ENCODE peak calls at places on chromosomes 2 and 18, in nine cellular contexts. B is NCI-H146; L is stimulated activated CD4-positive, alpha-beta T cell treated with anti-CD3 and anti-CD28 coated beads, TNF-alpha, amount 100 ng/mL, for 48 hours; V is brain microvascular endothelial cell; R is endodermal cell; F is hypothalamus; C is T-helper 2 cell; D is RPMI7951; U is NCI-H226. Y is an unnamed sample.

GRCh38 chr2:121028577-121028976 is 256.4 kb downstream of the TFCP2L1 start:
- DNase-seq in U (no peak), D (no peak), L (no peak), C (no peak), F (no peak), B (no peak), V (no peak), R (no peak), Y (no peak)

GRCh38 chr2:44929680-44930273 is 11.7 kb upstream of the SIX3 start:
- DNase-seq in L (no peak), F (no peak), B (no peak), C (no peak), V (no peak), R (peak), U (no peak), D (no peak), Y (no peak)

GRCh38 chr2:234630676-234631350 is 133.9 kb upstream of the ARL4C start:
- DNase-seq in B (peak), V (no peak), C (no peak), L (no peak), R (no peak), U (no peak), F (no peak), D (peak), Y (no peak)

GRCh38 chr2:237623428-237624403 is 3.7 kb upstream of the LRRFIP1 start:
- DNase-seq in U (no peak), D (no peak), F (no peak), R (no peak), V (no peak), B (no peak), L (no peak), C (no peak), Y (no peak)

GRCh38 chr18:51884039-51884438 is 456.0 kb upstream of the DCC start:
- DNase-seq in L (no peak), D (no peak), F (no peak), U (no peak), V (no peak), R (no peak), B (no peak), C (no peak), Y (no peak)

GRCh38 chr2:203782262-203782976 is 76.0 kb downstream of the CD28 start:
- DNase-seq in B (peak), D (peak), V (peak), F (peak), C (peak), U (peak), R (peak), L (peak), Y (peak)

GRCh38 chr2:64017811-64018714 is 1.2 kb downstream of the VPS54 start:
- DNase-seq in F (no peak), R (no peak), U (no peak), C (no peak), L (no peak), D (peak), B (peak), V (no peak), Y (no peak)

GRCh38 chr2:118993392-118993752 is 51.4 kb downstream of the MARCO start:
- DNase-seq in V (no peak), F (no peak), C (no peak), D (no peak), B (no peak), L (no peak), R (no peak), U (no peak), Y (no peak)

GRCh38 chr2:207875473-207876212 is 105.9 kb upstream of the FZD5 start:
- DNase-seq in V (no peak), L (no peak), R (no peak), D (no peak), U (no peak), C (no peak), B (no peak), F (no peak), Y (no peak)

GRCh38 chr2:67898605-67899004 is 164.2 kb downstream of the C1D start:
- DNase-seq in D (no peak), F (no peak), L (no peak), B (no peak), V (no peak), U (no peak), R (no peak), C (no peak), Y (no peak)

GRCh38 chr18:34981487-34981886 is 59.7 kb upstream of the MAPRE2 start:
- DNase-seq in C (no peak), V (no peak), D (no peak), R (no peak), L (no peak), U (no peak), B (no peak), F (no peak), Y (no peak)

GRCh38 chr18:26429535-26429934 is 118.8 kb downstream of the KCTD1 start:
- DNase-seq in U (peak), V (peak), L (no peak), B (no peak), C (no peak), F (no peak), R (no peak), D (peak), Y (no peak)

GRCh38 chr18:41396861-41397260 is 558.2 kb upstream of the PIK3C3 start:
- DNase-seq in B (no peak), L (no peak), U (no peak), D (no peak), R (no peak), C (no peak), V (no peak), F (no peak), Y (no peak)

GRCh38 chr2:128631698-128632490 is 313.2 kb upstream of the HS6ST1 start:
- DNase-seq in L (no peak), F (no peak), D (no peak), B (no peak), U (no peak), C (no peak), R (peak), V (no peak), Y (no peak)

GRCh38 chr18:14577971-14578370 is 34.6 kb upstream of the POTEC start:
- DNase-seq in B (no peak), F (no peak), U (peak), V (no peak), C (no peak), D (peak), L (no peak), R (no peak), Y (no peak)

GRCh38 chr2:200751786-200752185 is 59.9 kb upstream of the BZW1 start:
- DNase-seq in L (no peak), U (no peak), R (no peak), F (no peak), B (no peak), C (no peak), V (no peak), D (no peak), Y (no peak)

GRCh38 chr2:191910518-191910917 is 63.6 kb upstream of the CAVIN2 start:
- DNase-seq in L (no peak), F (no peak), B (no peak), D (peak), R (no peak), V (peak), C (no peak), U (peak), Y (no peak)

GRCh38 chr2:120245520-120245835 is 7.2 kb upstream of the RALB start:
- DNase-seq in V (no peak), D (no peak), L (no peak), R (peak), U (peak), C (no peak), B (peak), F (no peak), Y (no peak)

GRCh38 chr2:64799592-64800252 is 146.0 kb upstream of the SERTAD2 start:
- DNase-seq in R (no peak), B (no peak), U (no peak), C (no peak), D (peak), L (no peak), V (no peak), F (no peak), Y (no peak)

GRCh38 chr2:62439425-62439824 is 66.6 kb downstream of the TMEM17 start:
- DNase-seq in L (no peak), D (no peak), F (no peak), C (no peak), V (no peak), U (no peak), R (no peak), B (no peak), Y (no peak)

GRCh38 chr18:26293982-26294381 is 67.7 kb downstream of the TAF4B start:
- DNase-seq in F (no peak), D (no peak), L (no peak), C (no peak), V (no peak), B (no peak), U (no peak), R (no peak), Y (no peak)

GRCh38 chr2:54610700-54611099 is 112.8 kb upstream of the EML6 start:
- DNase-seq in F (no peak), C (no peak), L (no peak), V (no peak), B (no peak), D (no peak), U (no peak), R (no peak), Y (no peak)

GRCh38 chr18:79589601-79590091 is 90.0 kb upstream of the CTDP1 start:
- DNase-seq in L (no peak), F (no peak), D (no peak), B (no peak), R (no peak), C (no peak), V (no peak), U (no peak), Y (no peak)

GRCh38 chr2:212451786-212452200 is 86.8 kb downstream of the ERBB4 start:
- DNase-seq in F (no peak), D (peak), L (no peak), R (no peak), U (peak), C (no peak), V (peak), B (no peak), Y (peak)

GRCh38 chr2:48968011-48968410 is 186.3 kb downstream of the FSHR start:
- DNase-seq in D (no peak), B (no peak), R (no peak), V (no peak), F (no peak), C (no peak), U (no peak), L (no peak), Y (no peak)

GRCh38 chr2:118852605-118853128 is 5.2 kb upstream of the EN1 start:
- DNase-seq in D (no peak), V (no peak), U (no peak), L (no peak), B (no peak), C (no peak), R (peak), F (no peak), Y (peak)

GRCh38 chr18:55236150-55236931 is 277.1 kb upstream of the CCDC68 start:
- DNase-seq in V (no peak), C (no peak), D (peak), L (no peak), R (no peak), U (no peak), B (no peak), F (no peak), Y (no peak)

GRCh38 chr2:15177103-15177502 is 384.0 kb downstream of the NBAS start:
- DNase-seq in L (peak), F (no peak), B (no peak), V (peak), R (no peak), D (peak), U (peak), C (peak), Y (no peak)

GRCh38 chr18:2805970-2806943 is 40.5 kb upstream of the EMILIN2 start:
- DNase-seq in B (no peak), U (no peak), R (no peak), V (peak), L (no peak), C (no peak), F (no peak), D (no peak), Y (no peak)

GRCh38 chr2:99810241-99810640 is 320.4 kb upstream of the REV1 start:
- DNase-seq in F (no peak), D (no peak), B (peak), V (no peak), U (no peak), L (no peak), C (no peak), R (no peak), Y (no peak)

GRCh38 chr2:68466361-68466777 is 725 bp downstream of the FBXO48 start:
- DNase-seq in L (peak), R (peak), F (no peak), C (peak), D (peak), U (peak), B (no peak), V (peak), Y (no peak)

GRCh38 chr2:37148325-37148724 is 8.5 kb downstream of the EIF2AK2 start:
- DNase-seq in R (no peak), D (no peak), C (no peak), B (no peak), F (no peak), L (no peak), U (no peak), V (no peak), Y (no peak)

GRCh38 chr2:57516740-57517340 is 529.8 kb upstream of the VRK2 start:
- DNase-seq in R (no peak), F (no peak), C (no peak), U (no peak), D (peak), B (peak), L (no peak), V (no peak), Y (peak)

GRCh38 chr2:142742301-142743214 is 134.9 kb upstream of the KYNU start:
- DNase-seq in L (no peak), F (no peak), V (peak), C (no peak), B (no peak), U (no peak), R (no peak), D (peak), Y (no peak)

GRCh38 chr2:64678771-64679615 is 25.3 kb upstream of the SERTAD2 start:
- DNase-seq in F (no peak), R (no peak), L (no peak), V (no peak), C (no peak), D (no peak), U (no peak), B (no peak), Y (no peak)

GRCh38 chr2:160292225-160292624 is 92.2 kb upstream of the ITGB6 start:
- DNase-seq in L (no peak), C (no peak), B (no peak), D (peak), V (peak), U (no peak), R (no peak), F (no peak), Y (no peak)

GRCh38 chr2:241018051-241018891 is 19.9 kb downstream of the SNED1 start:
- DNase-seq in R (no peak), L (no peak), D (peak), C (no peak), F (no peak), B (no peak), U (no peak), V (no peak), Y (no peak)

GRCh38 chr2:54574107-54574859 is 118.2 kb downstream of the SPTBN1 start:
- DNase-seq in B (peak), L (no peak), F (no peak), R (no peak), C (peak), D (peak), U (peak), V (peak), Y (no peak)

GRCh38 chr2:209845666-209846065 is 74.0 kb downstream of the UNC80 start:
- DNase-seq in R (no peak), B (no peak), U (no peak), C (no peak), L (no peak), V (no peak), F (no peak), D (no peak), Y (no peak)